ENCODE peak calls at places on chromosomes 7 and 10, in six cellular contexts. One of them, this sample, is unnamed.

GRCh38 chr10:96667401-96667800 is 52.9 kb downstream of the PIK3AP1 start:
- DNase-seq in uterus: no peak
- DNase-seq in foreskin keratinocyte: no peak
- DNase-seq in GM23338: no peak
- DNase-seq in body of pancreas: no peak
- DNase-seq in colonic mucosa: no peak
- DNase-seq in this sample: no peak

GRCh38 chr10:9198611-9199010 is 1144.1 kb downstream of the GATA3 start:
- DNase-seq in uterus: no peak
- DNase-seq in foreskin keratinocyte: no peak
- DNase-seq in GM23338: no peak
- DNase-seq in body of pancreas: no peak
- DNase-seq in colonic mucosa: no peak
- DNase-seq in this sample: no peak

GRCh38 chr7:143145-143751 is 49.1 kb upstream of the FAM20C start:
- DNase-seq in uterus: no peak
- DNase-seq in foreskin keratinocyte: no peak
- DNase-seq in GM23338: no peak
- DNase-seq in body of pancreas: no peak
- DNase-seq in colonic mucosa: peak; percentile 15
- DNase-seq in this sample: no peak

GRCh38 chr7:7719235-7719634 is 828 bp upstream of the RPA3 start:
- DNase-seq in uterus: peak; percentile 73
- DNase-seq in foreskin keratinocyte: peak; percentile 86
- DNase-seq in GM23338: no peak
- DNase-seq in body of pancreas: peak; percentile 64
- DNase-seq in colonic mucosa: peak; percentile 33
- DNase-seq in this sample: peak; percentile 76

GRCh38 chr7:17772581-17773288 is 167.6 kb downstream of the SNX13 start:
- DNase-seq in uterus: no peak
- DNase-seq in foreskin keratinocyte: no peak
- DNase-seq in GM23338: no peak
- DNase-seq in body of pancreas: no peak
- DNase-seq in colonic mucosa: no peak
- DNase-seq in this sample: no peak

GRCh38 chr7:108839091-108839490 is 269.4 kb downstream of the DNAJB9 start:
- DNase-seq in uterus: no peak
- DNase-seq in foreskin keratinocyte: no peak
- DNase-seq in GM23338: no peak
- DNase-seq in body of pancreas: no peak
- DNase-seq in colonic mucosa: no peak
- DNase-seq in this sample: no peak

GRCh38 chr10:20228748-20229147 is 412.5 kb downstream of the PLXDC2 start:
- DNase-seq in uterus: no peak
- DNase-seq in foreskin keratinocyte: no peak
- DNase-seq in GM23338: no peak
- DNase-seq in body of pancreas: no peak
- DNase-seq in colonic mucosa: no peak
- DNase-seq in this sample: no peak

GRCh38 chr10:110781139-110781538 is 90.6 kb upstream of the PDCD4 start:
- DNase-seq in uterus: no peak
- DNase-seq in foreskin keratinocyte: no peak
- DNase-seq in GM23338: no peak
- DNase-seq in body of pancreas: no peak
- DNase-seq in colonic mucosa: no peak
- DNase-seq in this sample: no peak

GRCh38 chr7:155194531-155195140 is 103.0 kb upstream of the INSIG1 start:
- DNase-seq in uterus: no peak
- DNase-seq in foreskin keratinocyte: no peak
- DNase-seq in GM23338: no peak
- DNase-seq in body of pancreas: no peak
- DNase-seq in colonic mucosa: no peak
- DNase-seq in this sample: no peak

GRCh38 chr10:48523212-48523819 is 81.6 kb downstream of the ARHGAP22 start:
- DNase-seq in uterus: peak; percentile 39
- DNase-seq in foreskin keratinocyte: no peak
- DNase-seq in GM23338: peak; percentile 74
- DNase-seq in body of pancreas: peak; percentile 47
- DNase-seq in colonic mucosa: no peak
- DNase-seq in this sample: peak; percentile 25

GRCh38 chr7:98352621-98353020 is 48.3 kb downstream of the BAIAP2L1 start:
- DNase-seq in uterus: no peak
- DNase-seq in foreskin keratinocyte: peak; percentile 85
- DNase-seq in GM23338: no peak
- DNase-seq in body of pancreas: no peak
- DNase-seq in colonic mucosa: peak; percentile 54
- DNase-seq in this sample: peak; percentile 91

GRCh38 chr10:547591-548081 is 141.8 kb downstream of the DIP2C start:
- DNase-seq in uterus: no peak
- DNase-seq in foreskin keratinocyte: no peak
- DNase-seq in GM23338: no peak
- DNase-seq in body of pancreas: no peak
- DNase-seq in colonic mucosa: no peak
- DNase-seq in this sample: no peak

GRCh38 chr7:148151778-148152177 is 438.8 kb upstream of the C7orf33 start:
- DNase-seq in uterus: no peak
- DNase-seq in foreskin keratinocyte: no peak
- DNase-seq in GM23338: no peak
- DNase-seq in body of pancreas: no peak
- DNase-seq in colonic mucosa: no peak
- DNase-seq in this sample: no peak
- TF ChIP-seq CTCF in uterus: no peak
- TF ChIP-seq CTCF in foreskin keratinocyte: no peak
- TF ChIP-seq CTCF in GM23338: peak; percentile 19
- TF ChIP-seq CTCF in body of pancreas: no peak
- TF ChIP-seq CTCF in colonic mucosa: no peak
- TF ChIP-seq CTCF in this sample: no peak

DNA sequence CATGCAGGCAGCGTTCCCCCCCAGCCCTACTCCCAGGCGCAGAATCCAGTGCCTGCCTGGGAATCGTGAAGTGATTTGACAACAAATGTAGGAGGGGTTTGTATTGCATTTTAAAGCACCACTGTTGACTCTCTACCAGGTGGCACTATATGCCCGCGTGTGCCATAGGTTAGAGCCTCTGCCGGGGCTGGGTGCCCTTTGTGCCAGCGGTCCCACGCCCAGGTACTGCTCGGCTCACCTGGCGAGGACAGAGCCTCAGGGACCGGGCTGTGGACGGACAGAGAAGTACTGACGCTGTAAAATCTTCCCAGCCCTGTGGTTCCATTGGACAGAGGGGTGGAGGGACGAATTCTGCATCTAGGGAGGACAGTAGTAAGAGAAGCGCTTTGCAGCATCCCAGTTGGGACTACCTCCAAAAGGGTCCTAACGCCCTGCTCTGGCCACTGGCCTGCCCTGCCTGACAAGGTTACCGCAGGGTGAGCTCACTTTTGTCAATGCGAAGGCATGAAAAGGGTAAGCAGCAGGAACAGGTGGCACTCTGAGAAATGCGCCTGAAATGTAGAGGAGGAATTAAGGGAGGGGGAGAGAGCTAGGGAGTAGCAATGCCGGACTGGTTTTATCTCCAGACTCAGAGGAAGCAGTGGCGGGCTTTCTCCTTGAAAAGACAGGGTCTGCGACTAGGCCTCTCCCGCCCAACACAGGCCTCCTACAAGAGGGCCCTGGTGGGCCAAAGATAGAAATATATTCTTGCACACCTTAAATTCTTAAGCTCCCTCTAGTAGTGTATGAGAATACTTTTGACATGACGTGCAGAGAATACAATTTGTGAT is 858 bp upstream of the CACNA2D1 start:
- DNase-seq in uterus: peak; percentile 17
- DNase-seq in foreskin keratinocyte: peak; percentile 10
- DNase-seq in GM23338: peak; percentile 60
- DNase-seq in body of pancreas: no peak
- DNase-seq in colonic mucosa: peak; percentile 21
- DNase-seq in this sample: peak; percentile 9
- H3K27ac ChIP-seq in uterus: peak overlapping the region; percentile 87
- H3K27ac ChIP-seq in foreskin keratinocyte: no peak overlapping the region
- H3K27ac ChIP-seq in GM23338: no peak overlapping the region
- H3K27ac ChIP-seq in body of pancreas: no peak overlapping the region
- H3K27ac ChIP-seq in colonic mucosa: peak overlapping the region; percentile 52
- H3K27ac ChIP-seq in this sample: no peak overlapping the region

GRCh38 chr7:27235387-27236052 is 7.1 kb upstream of the EVX1 start:
- DNase-seq in uterus: peak; percentile 42
- DNase-seq in foreskin keratinocyte: no peak
- DNase-seq in GM23338: peak; percentile 87
- DNase-seq in body of pancreas: peak; percentile 52
- DNase-seq in colonic mucosa: peak; percentile 75
- DNase-seq in this sample: peak; percentile 49
- TF ChIP-seq CTCF in uterus: peak; percentile 44
- TF ChIP-seq CTCF in foreskin keratinocyte: peak; percentile 56
- TF ChIP-seq CTCF in GM23338: peak; percentile 47
- TF ChIP-seq CTCF in body of pancreas: no peak
- TF ChIP-seq CTCF in colonic mucosa: peak; percentile 45
- TF ChIP-seq CTCF in this sample: peak; percentile 62

GRCh38 chr7:15557686-15558085 is 4.1 kb downstream of the AGMO start:
- DNase-seq in uterus: no peak
- DNase-seq in foreskin keratinocyte: no peak
- DNase-seq in GM23338: no peak
- DNase-seq in body of pancreas: no peak
- DNase-seq in colonic mucosa: no peak
- DNase-seq in this sample: no peak
- H3K27ac ChIP-seq in uterus: no peak overlapping the region
- H3K27ac ChIP-seq in foreskin keratinocyte: no peak overlapping the region
- H3K27ac ChIP-seq in GM23338: no peak overlapping the region
- H3K27ac ChIP-seq in body of pancreas: no peak overlapping the region
- H3K27ac ChIP-seq in colonic mucosa: no peak overlapping the region
- H3K27ac ChIP-seq in this sample: no peak overlapping the region

GRCh38 chr10:65968437-65968836 is 957.4 kb upstream of the LRRTM3 start:
- DNase-seq in uterus: no peak
- DNase-seq in foreskin keratinocyte: no peak
- DNase-seq in GM23338: no peak
- DNase-seq in body of pancreas: no peak
- DNase-seq in colonic mucosa: no peak
- DNase-seq in this sample: no peak
- TF ChIP-seq CTCF in uterus: no peak
- TF ChIP-seq CTCF in foreskin keratinocyte: no peak
- TF ChIP-seq CTCF in GM23338: no peak
- TF ChIP-seq CTCF in body of pancreas: no peak
- TF ChIP-seq CTCF in colonic mucosa: no peak
- TF ChIP-seq CTCF in this sample: no peak

DNA sequence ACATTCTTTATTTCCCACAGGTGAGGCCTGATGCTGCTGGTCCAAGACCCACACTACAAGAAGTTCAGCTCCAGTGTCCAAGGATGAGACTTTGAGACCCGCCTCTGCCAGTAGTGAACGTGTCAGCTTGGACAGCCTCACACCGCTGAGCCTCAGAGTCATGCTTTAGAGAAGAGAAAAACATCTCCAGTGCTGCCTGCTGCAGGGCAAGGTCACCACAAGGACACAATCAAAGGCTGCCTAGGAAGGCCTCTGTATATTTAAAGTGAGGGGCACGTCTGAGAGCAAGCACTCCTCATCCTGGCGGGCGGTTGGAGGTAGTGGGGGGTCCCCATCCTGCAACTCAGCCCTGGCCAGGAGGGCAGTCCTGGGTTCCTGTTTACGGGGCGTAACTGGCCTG is 19.3 kb downstream of the FGFR2 start:
- DNase-seq in uterus: no peak
- DNase-seq in foreskin keratinocyte: no peak
- DNase-seq in GM23338: peak; percentile 45
- DNase-seq in body of pancreas: no peak
- DNase-seq in colonic mucosa: no peak
- DNase-seq in this sample: no peak
- H3K27ac ChIP-seq in uterus: peak overlapping the region; percentile 28
- H3K27ac ChIP-seq in foreskin keratinocyte: no peak overlapping the region
- H3K27ac ChIP-seq in GM23338: peak overlapping the region; percentile 98
- H3K27ac ChIP-seq in body of pancreas: no peak overlapping the region
- H3K27ac ChIP-seq in colonic mucosa: no peak overlapping the region
- H3K27ac ChIP-seq in this sample: no peak overlapping the region

This sample was measured in RWPE1.